ENCODE peak calls at places on chromosomes 11 and 22, in eight cellular contexts. V is body of pancreas, Z is Caco-2, C is fibroblast of lung, W is IMR-90, R is cardiac muscle cell, X is aorta, I is upper lobe of right lung. M is an unnamed sample. For H3K9me3 and H3K27me3, the result is how much of the 10 kb centered on the place peaks cover.

GRCh38 chr11:44979536-44980399 is 29.1 kb upstream of the TP53I11 start:
- DNase-seq in X (no peak), C (no peak), V (peak), R (no peak), Z (no peak), W (no peak), I (peak), M (no peak)

GRCh38 chr11:57405271-57405890 is 14.9 kb upstream of the PRG2 start:
- DNase-seq in Z (no peak), C (no peak), I (no peak), X (no peak), R (no peak), V (no peak), W (no peak), M (no peak)

GRCh38 chr11:27830206-27830605 is 130.0 kb upstream of the BDNF start:
- DNase-seq in R (no peak), I (no peak), C (no peak), V (no peak), W (no peak), X (no peak), Z (no peak), M (no peak)

GRCh38 chr11:24609778-24610177 is 112.9 kb downstream of the LUZP2 start:
- DNase-seq in C (no peak), W (no peak), V (no peak), X (no peak), R (no peak), I (no peak), Z (no peak), M (no peak)

GRCh38 chr22:39718921-39719320 is 148.4 kb downstream of the CACNA1I start:
- DNase-seq in C (no peak), I (peak), V (no peak), R (no peak), X (no peak), Z (no peak), W (no peak), M (no peak)

GRCh38 chr22:29231971-29232959 is 26.6 kb downstream of the EMID1 start:
- DNase-seq in C (no peak), W (no peak), Z (no peak), R (peak), X (peak), I (no peak), V (peak), M (no peak)

GRCh38 chr22:29116397-29117123 is 43.7 kb downstream of the KREMEN1 start:
- DNase-seq in X (no peak), I (no peak), C (peak), R (no peak), V (no peak), W (peak), Z (no peak), M (peak)

GRCh38 chr11:83684071-83684470 is 397.9 kb upstream of the CCDC90B start:
- DNase-seq in X (no peak), R (no peak), I (no peak), C (no peak), Z (peak), W (no peak), V (no peak), M (no peak)

GRCh38 chr11:86099727-86100320 is 30.9 kb upstream of the PICALM start:
- DNase-seq in W (peak), R (peak), C (peak), X (no peak), V (no peak), I (no peak), Z (no peak), M (no peak)

GRCh38 chr11:25183436-25183835 is 686.6 kb downstream of the LUZP2 start:
- DNase-seq in W (no peak), V (no peak), X (no peak), Z (no peak), C (no peak), R (no peak), I (no peak), M (no peak)

GRCh38 chr11:72613977-72614376 is 60.2 kb downstream of the PDE2A start:
- DNase-seq in W (no peak), R (no peak), Z (no peak), V (no peak), I (peak), C (no peak), X (peak), M (no peak)

GRCh38 chr22:21762712-21763581 is 27.4 kb upstream of the YPEL1 start:
- DNase-seq in Z (no peak), X (no peak), W (no peak), R (no peak), C (no peak), I (peak), V (no peak), M (no peak)

GRCh38 chr22:23533771-23534191 is 46.3 kb downstream of the IGLL1 start:
- DNase-seq in V (no peak), X (no peak), R (peak), Z (peak), W (no peak), I (peak), C (no peak), M (no peak)

GRCh38 chr22:22210375-22210774 is 34.2 kb upstream of the VPREB1 start:
- DNase-seq in I (no peak), W (peak), C (peak), X (no peak), R (peak), V (no peak), Z (no peak), M (no peak)

GRCh38 chr22:25334091-25334490 is 114.7 kb downstream of the CRYBB2 start:
- DNase-seq in V (peak), R (peak), Z (no peak), I (no peak), C (no peak), W (peak), X (no peak), M (no peak)

GRCh38 chr11:21364866-21365624 is 695.7 kb downstream of the NELL1 start:
- DNase-seq in C (no peak), R (no peak), Z (no peak), W (no peak), V (no peak), X (no peak), I (no peak), M (no peak)

GRCh38 chr11:78478536-78478935 is 60.9 kb upstream of the GAB2 start:
- DNase-seq in X (no peak), C (no peak), V (no peak), Z (no peak), I (no peak), W (no peak), R (no peak), M (no peak)

GRCh38 chr11:102047305-102047924 is at the start of gene CFAP300:
- DNase-seq in W (peak), C (peak), V (peak), Z (peak), R (peak), I (peak), X (peak), M (peak)

GRCh38 chr22:24423519-24424000 is 3.8 kb upstream of the ADORA2A start:
- DNase-seq in C (no peak), V (peak), I (peak), Z (no peak), W (no peak), R (peak), X (peak), M (no peak)

GRCh38 chr11:64611961-64612646 is 21.1 kb downstream of the SLC22A12 start:
- DNase-seq in C (no peak), V (no peak), Z (no peak), X (no peak), R (no peak), I (no peak), W (no peak), M (no peak)

GRCh38 chr22:34414467-34415440 is 494.5 kb upstream of the LARGE1 start:
- DNase-seq in I (no peak), Z (peak), R (peak), V (peak), W (no peak), X (no peak), C (peak), M (peak)

GRCh38 chr11:66331542-66332370 is 4.5 kb downstream of the RIN1 start:
- DNase-seq in C (no peak), W (no peak), Z (no peak), X (no peak), I (no peak), V (no peak), R (no peak), M (no peak)

GRCh38 chr22:29202231-29203192 is 3.2 kb upstream of the EMID1 start:
- DNase-seq in I (no peak), X (peak), C (peak), V (peak), Z (peak), R (peak), W (peak), M (peak)

GRCh38 chr11:130511765-130512164 is 63.3 kb downstream of the ADAMTS15 start:
- DNase-seq in C (peak), R (no peak), V (no peak), W (peak), Z (no peak), X (no peak), I (no peak), M (no peak)

GRCh38 chr11:110086892-110087309 is 6.3 kb upstream of the ZC3H12C start:
- DNase-seq in I (no peak), Z (no peak), V (no peak), X (peak), W (peak), C (peak), R (peak), M (no peak)

GRCh38 chr11:82003024-82003423 is 730.6 kb downstream of the FAM181B start:
- DNase-seq in C (no peak), X (no peak), W (no peak), V (no peak), I (no peak), Z (no peak), R (no peak), M (no peak)

GRCh38 chr11:117180661-117181585 is 2.4 kb downstream of the SIDT2 start:
- DNase-seq in R (peak), X (peak), Z (peak), V (peak), W (peak), I (peak), C (peak), M (peak)

GRCh38 chr22:41976961-41977566 is 7.8 kb downstream of the SEPTIN3 start:
- DNase-seq in V (no peak), R (no peak), C (no peak), X (no peak), I (no peak), W (no peak), Z (no peak), M (no peak)

GRCh38 chr11:43581370-43582023 is 99.0 kb upstream of the HSD17B12 start:
- DNase-seq in V (no peak), R (no peak), I (no peak), Z (no peak), X (no peak), W (no peak), C (no peak), M (no peak)

DNA sequence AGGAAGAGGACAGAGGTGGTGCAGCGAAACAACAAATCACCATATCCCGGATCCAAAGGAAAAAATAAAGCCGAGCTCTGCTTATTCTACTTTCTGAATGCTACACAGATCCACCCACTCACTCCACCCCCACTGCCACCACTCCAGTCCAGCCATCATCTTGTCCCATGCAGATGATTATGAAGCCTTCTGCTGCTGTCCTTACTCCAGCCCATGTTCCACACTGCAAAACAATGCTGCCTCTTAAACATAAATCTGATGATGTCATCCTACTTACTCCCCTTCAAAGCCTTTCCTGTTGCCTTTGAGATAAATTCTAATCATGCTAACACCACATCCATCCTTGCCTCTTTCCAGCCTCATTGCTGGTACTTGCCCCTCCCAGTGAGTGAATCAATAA is 6.5 kb upstream of the DRD2 start:
- DNase-seq in Z (no peak), I (no peak), X (no peak), C (no peak), W (no peak), R (peak), V (no peak), M (no peak)
- H3K9me3 ChIP-seq in Z (under half), I (under half), X (under half), C (under half), W (under half), R (under half), V (under half), M (under half)

DNA sequence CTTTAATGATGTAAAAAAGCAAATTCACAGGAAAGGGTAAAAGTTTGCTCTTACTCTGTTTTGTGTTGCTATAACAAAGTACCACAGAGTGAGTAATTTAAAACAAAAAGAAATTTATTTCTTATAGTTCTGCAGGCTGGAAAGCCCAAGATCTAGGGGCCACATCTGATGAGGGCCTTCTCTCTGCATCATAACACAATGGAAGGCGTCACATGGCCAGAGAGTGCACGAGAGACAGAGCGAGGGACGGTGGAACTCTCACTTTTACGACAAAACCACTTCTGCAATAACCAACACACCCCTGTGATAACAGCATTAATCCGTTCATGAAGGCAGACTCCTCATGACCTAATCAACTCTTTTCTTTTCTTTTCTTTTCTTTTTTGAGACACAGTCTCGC is 31.1 kb downstream of the CD6 start:
- DNase-seq in Z (no peak), I (no peak), V (no peak), X (peak), W (no peak), C (no peak), R (no peak), M (no peak)
- H3K27me3 ChIP-seq in Z (under half), I (under half), V (under half), X (under half), W (half or more), C (under half), R (under half), M (under half)

GRCh38 chr11:128470081-128470480 is 117.3 kb downstream of the ETS1 start:
- DNase-seq in R (no peak), X (no peak), Z (no peak), W (no peak), V (no peak), I (no peak), C (no peak), M (no peak)
- H3K4me3 ChIP-seq in R (no peak), X (no peak), Z (no peak), W (no peak), V (no peak), I (no peak), C (no peak), M (no peak)

GRCh38 chr22:48060266-48060665 is 1297.8 kb downstream of the TBC1D22A start:
- DNase-seq in Z (no peak), W (no peak), C (no peak), X (no peak), R (no peak), V (no peak), I (no peak), M (no peak)
- H3K9me3 ChIP-seq in Z (under half), W (under half), C (under half), X (under half), R (under half), V (under half), I (under half), M (under half)

GRCh38 chr11:93000511-93001476 is 31.3 kb downstream of the MTNR1B start:
- DNase-seq in X (no peak), I (no peak), W (peak), R (peak), Z (no peak), V (no peak), C (peak), M (peak)
- H3K27me3 ChIP-seq in X (under half), I (under half), W (under half), R (under half), Z (under half), V (under half), C (under half), M (under half)